ENCODE peak calls at places on chromosomes 2 and 18, in eight cellular contexts. One of them, this sample, is unnamed. For H3K4me1, the result is how much of the 10 kb centered on the place peaks cover.

GRCh38 chr2:149858214-149858613 is 270.6 kb upstream of the MMADHC start:
- DNase-seq in trophoblast cell: no peak
- DNase-seq in neuronal stem cell: no peak
- DNase-seq in psoas muscle: no peak
- DNase-seq in left ventricle myocardium inferior: no peak
- DNase-seq in cardiac muscle cell: no peak
- DNase-seq in heart left ventricle: no peak
- DNase-seq in mucosa of descending colon: no peak
- DNase-seq in this sample: no peak

GRCh38 chr18:41714872-41715271 is 240.2 kb upstream of the PIK3C3 start:
- DNase-seq in trophoblast cell: no peak
- DNase-seq in mucosa of descending colon: no peak
- DNase-seq in heart left ventricle: no peak
- DNase-seq in psoas muscle: no peak
- DNase-seq in left ventricle myocardium inferior: no peak
- DNase-seq in neuronal stem cell: no peak
- DNase-seq in cardiac muscle cell: peak
- DNase-seq in this sample: no peak

GRCh38 chr18:58202406-58202730 is 158.3 kb downstream of the NEDD4L start:
- DNase-seq in trophoblast cell: peak
- DNase-seq in heart left ventricle: no peak
- DNase-seq in cardiac muscle cell: no peak
- DNase-seq in psoas muscle: no peak
- DNase-seq in left ventricle myocardium inferior: no peak
- DNase-seq in neuronal stem cell: no peak
- DNase-seq in mucosa of descending colon: no peak
- DNase-seq in this sample: no peak

GRCh38 chr2:72576861-72577260 is 249.0 kb downstream of the EXOC6B start:
- DNase-seq in cardiac muscle cell: no peak
- DNase-seq in left ventricle myocardium inferior: no peak
- DNase-seq in neuronal stem cell: no peak
- DNase-seq in heart left ventricle: no peak
- DNase-seq in trophoblast cell: no peak
- DNase-seq in psoas muscle: no peak
- DNase-seq in mucosa of descending colon: no peak
- DNase-seq in this sample: no peak

GRCh38 chr2:42755161-42755900 is 8.6 kb downstream of the OXER1 start:
- DNase-seq in left ventricle myocardium inferior: no peak
- DNase-seq in psoas muscle: no peak
- DNase-seq in heart left ventricle: no peak
- DNase-seq in neuronal stem cell: no peak
- DNase-seq in mucosa of descending colon: peak
- DNase-seq in trophoblast cell: peak
- DNase-seq in cardiac muscle cell: no peak
- DNase-seq in this sample: no peak

GRCh38 chr2:109260886-109261700 is 132.1 kb downstream of the SH3RF3 start:
- DNase-seq in neuronal stem cell: no peak
- DNase-seq in mucosa of descending colon: no peak
- DNase-seq in heart left ventricle: no peak
- DNase-seq in cardiac muscle cell: peak
- DNase-seq in trophoblast cell: no peak
- DNase-seq in left ventricle myocardium inferior: no peak
- DNase-seq in psoas muscle: no peak
- DNase-seq in this sample: no peak

GRCh38 chr2:32947076-32947483 is 327 bp downstream of the LTBP1 start:
- DNase-seq in heart left ventricle: peak
- DNase-seq in trophoblast cell: no peak
- DNase-seq in psoas muscle: no peak
- DNase-seq in left ventricle myocardium inferior: no peak
- DNase-seq in neuronal stem cell: peak
- DNase-seq in cardiac muscle cell: no peak
- DNase-seq in mucosa of descending colon: peak
- DNase-seq in this sample: no peak

GRCh38 chr2:29802976-29803375 is 118.4 kb downstream of the ALK start:
- DNase-seq in left ventricle myocardium inferior: no peak
- DNase-seq in neuronal stem cell: no peak
- DNase-seq in mucosa of descending colon: no peak
- DNase-seq in trophoblast cell: no peak
- DNase-seq in heart left ventricle: no peak
- DNase-seq in psoas muscle: no peak
- DNase-seq in cardiac muscle cell: no peak
- DNase-seq in this sample: no peak

GRCh38 chr18:11857177-11857887 is 6.1 kb downstream of the CHMP1B start:
- DNase-seq in mucosa of descending colon: peak
- DNase-seq in trophoblast cell: peak
- DNase-seq in neuronal stem cell: peak
- DNase-seq in psoas muscle: peak
- DNase-seq in cardiac muscle cell: peak
- DNase-seq in heart left ventricle: peak
- DNase-seq in left ventricle myocardium inferior: peak
- DNase-seq in this sample: peak

GRCh38 chr18:28794459-28795245 is 617.7 kb upstream of the CDH2 start:
- DNase-seq in mucosa of descending colon: no peak
- DNase-seq in cardiac muscle cell: no peak
- DNase-seq in psoas muscle: no peak
- DNase-seq in trophoblast cell: no peak
- DNase-seq in heart left ventricle: no peak
- DNase-seq in neuronal stem cell: no peak
- DNase-seq in left ventricle myocardium inferior: no peak
- DNase-seq in this sample: no peak

GRCh38 chr18:28789460-28789859 is 612.5 kb upstream of the CDH2 start:
- DNase-seq in psoas muscle: no peak
- DNase-seq in mucosa of descending colon: no peak
- DNase-seq in heart left ventricle: no peak
- DNase-seq in cardiac muscle cell: no peak
- DNase-seq in left ventricle myocardium inferior: no peak
- DNase-seq in neuronal stem cell: no peak
- DNase-seq in trophoblast cell: no peak
- DNase-seq in this sample: no peak

GRCh38 chr18:28793911-28794310 is 617.0 kb upstream of the CDH2 start:
- DNase-seq in mucosa of descending colon: no peak
- DNase-seq in neuronal stem cell: no peak
- DNase-seq in trophoblast cell: no peak
- DNase-seq in left ventricle myocardium inferior: no peak
- DNase-seq in heart left ventricle: no peak
- DNase-seq in psoas muscle: no peak
- DNase-seq in cardiac muscle cell: no peak
- DNase-seq in this sample: no peak

GRCh38 chr18:28791101-28791500 is 614.2 kb upstream of the CDH2 start:
- DNase-seq in neuronal stem cell: no peak
- DNase-seq in psoas muscle: no peak
- DNase-seq in left ventricle myocardium inferior: no peak
- DNase-seq in trophoblast cell: no peak
- DNase-seq in mucosa of descending colon: no peak
- DNase-seq in cardiac muscle cell: no peak
- DNase-seq in heart left ventricle: no peak
- DNase-seq in this sample: no peak

DNA sequence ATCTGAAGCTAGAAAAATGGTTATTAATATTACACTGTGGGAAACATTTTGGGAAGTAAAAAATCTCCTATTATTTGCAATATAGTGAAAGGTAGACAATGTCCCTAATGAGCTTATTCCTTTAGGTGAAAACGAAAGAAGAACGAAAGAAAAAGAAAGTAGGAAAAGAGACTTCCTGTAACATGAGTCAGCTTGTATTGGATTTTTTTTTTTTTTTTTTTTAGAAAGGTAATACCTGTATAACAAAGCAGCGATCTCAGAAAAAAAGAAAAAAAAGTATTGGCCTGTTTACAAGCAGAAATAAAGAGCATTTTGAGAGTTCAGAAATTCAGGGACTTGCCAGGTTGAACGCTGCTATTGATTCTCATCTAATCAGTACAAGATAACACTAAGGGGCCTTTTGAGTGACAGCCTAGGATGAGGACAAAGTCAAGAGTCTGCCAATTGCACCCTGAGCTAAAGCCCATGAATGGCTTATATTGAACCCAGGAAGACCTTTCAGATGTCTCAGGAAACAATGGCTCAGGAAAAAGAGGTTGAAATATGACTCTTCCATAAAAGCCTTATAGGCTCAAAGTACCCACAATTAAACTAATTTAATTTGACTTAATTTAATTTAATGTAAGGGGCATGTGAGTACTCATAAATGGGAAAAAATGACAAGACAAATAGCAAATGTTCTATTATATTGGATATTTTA is 615.6 kb upstream of the CDH2 start:
- DNase-seq in trophoblast cell: no peak
- DNase-seq in heart left ventricle: no peak
- DNase-seq in neuronal stem cell: no peak
- DNase-seq in psoas muscle: no peak
- DNase-seq in cardiac muscle cell: no peak
- DNase-seq in mucosa of descending colon: no peak
- DNase-seq in left ventricle myocardium inferior: no peak
- DNase-seq in this sample: no peak
- H3K4me3 ChIP-seq in trophoblast cell: no peak
- H3K4me3 ChIP-seq in heart left ventricle: no peak
- H3K4me3 ChIP-seq in neuronal stem cell: no peak
- H3K4me3 ChIP-seq in psoas muscle: no peak
- H3K4me3 ChIP-seq in cardiac muscle cell: no peak
- H3K4me3 ChIP-seq in mucosa of descending colon: no peak
- H3K4me3 ChIP-seq in left ventricle myocardium inferior: no peak
- H3K4me3 ChIP-seq in this sample: no peak

GRCh38 chr2:219253753-219254589 is at the start of gene TUBA4A:
- DNase-seq in mucosa of descending colon: peak
- DNase-seq in left ventricle myocardium inferior: peak
- DNase-seq in neuronal stem cell: peak
- DNase-seq in heart left ventricle: peak
- DNase-seq in psoas muscle: peak
- DNase-seq in trophoblast cell: peak
- DNase-seq in cardiac muscle cell: peak
- DNase-seq in this sample: peak
- H3K4me1 ChIP-seq in mucosa of descending colon: under half
- H3K4me1 ChIP-seq in left ventricle myocardium inferior: half or more
- H3K4me1 ChIP-seq in neuronal stem cell: under half
- H3K4me1 ChIP-seq in heart left ventricle: under half
- H3K4me1 ChIP-seq in psoas muscle: under half
- H3K4me1 ChIP-seq in trophoblast cell: under half
- H3K4me1 ChIP-seq in cardiac muscle cell: under half
- H3K4me1 ChIP-seq in this sample: under half

DNA sequence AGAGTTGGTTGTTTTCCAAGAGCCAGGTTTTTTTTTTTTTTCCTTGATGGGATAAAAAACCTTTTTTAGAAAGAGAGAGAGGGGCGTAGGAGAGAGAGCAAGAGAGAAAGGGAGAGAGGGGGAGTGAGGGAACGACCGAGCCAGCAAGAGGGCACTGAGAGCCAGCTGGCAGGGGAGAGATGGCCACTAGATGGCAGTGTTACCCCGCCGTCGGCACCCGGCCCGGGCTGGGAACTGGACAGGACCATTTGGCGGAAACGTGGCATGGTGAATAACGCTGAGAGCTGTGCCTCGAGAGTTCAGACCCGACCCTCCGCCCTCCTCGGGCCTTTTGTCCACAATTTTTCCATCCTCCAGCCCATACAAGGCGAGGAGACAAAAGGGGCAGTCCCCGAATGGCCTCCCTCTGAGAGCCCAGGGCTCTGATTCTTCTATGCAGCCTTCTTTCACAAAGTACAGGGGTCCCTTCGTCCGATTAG is 286.7 kb upstream of the VRK2 start:
- DNase-seq in heart left ventricle: peak
- DNase-seq in trophoblast cell: peak
- DNase-seq in neuronal stem cell: peak
- DNase-seq in mucosa of descending colon: peak
- DNase-seq in left ventricle myocardium inferior: peak
- DNase-seq in cardiac muscle cell: peak
- DNase-seq in psoas muscle: peak
- DNase-seq in this sample: peak
- H3K4me3 ChIP-seq in heart left ventricle: peak
- H3K4me3 ChIP-seq in trophoblast cell: no peak
- H3K4me3 ChIP-seq in neuronal stem cell: no peak
- H3K4me3 ChIP-seq in mucosa of descending colon: no peak
- H3K4me3 ChIP-seq in left ventricle myocardium inferior: peak
- H3K4me3 ChIP-seq in cardiac muscle cell: no peak
- H3K4me3 ChIP-seq in psoas muscle: peak
- H3K4me3 ChIP-seq in this sample: peak

GRCh38 chr2:79393107-79393506 is 119.7 kb upstream of the CTNNA2 start:
- DNase-seq in trophoblast cell: no peak
- DNase-seq in cardiac muscle cell: no peak
- DNase-seq in psoas muscle: no peak
- DNase-seq in mucosa of descending colon: no peak
- DNase-seq in neuronal stem cell: no peak
- DNase-seq in heart left ventricle: no peak
- DNase-seq in left ventricle myocardium inferior: no peak
- DNase-seq in this sample: no peak
- H3K4me1 ChIP-seq in trophoblast cell: under half
- H3K4me1 ChIP-seq in cardiac muscle cell: under half
- H3K4me1 ChIP-seq in psoas muscle: under half
- H3K4me1 ChIP-seq in mucosa of descending colon: under half
- H3K4me1 ChIP-seq in neuronal stem cell: under half
- H3K4me1 ChIP-seq in heart left ventricle: under half
- H3K4me1 ChIP-seq in left ventricle myocardium inferior: under half
- H3K4me1 ChIP-seq in this sample: under half

GRCh38 chr2:215717627-215718412 is 282.0 kb upstream of the FN1 start:
- DNase-seq in trophoblast cell: peak
- DNase-seq in neuronal stem cell: no peak
- DNase-seq in left ventricle myocardium inferior: no peak
- DNase-seq in psoas muscle: no peak
- DNase-seq in heart left ventricle: no peak
- DNase-seq in mucosa of descending colon: no peak
- DNase-seq in cardiac muscle cell: no peak
- DNase-seq in this sample: no peak
- H3K4me3 ChIP-seq in trophoblast cell: no peak
- H3K4me3 ChIP-seq in neuronal stem cell: no peak
- H3K4me3 ChIP-seq in left ventricle myocardium inferior: no peak
- H3K4me3 ChIP-seq in psoas muscle: no peak
- H3K4me3 ChIP-seq in heart left ventricle: peak
- H3K4me3 ChIP-seq in mucosa of descending colon: no peak
- H3K4me3 ChIP-seq in cardiac muscle cell: no peak
- H3K4me3 ChIP-seq in this sample: no peak

DNA sequence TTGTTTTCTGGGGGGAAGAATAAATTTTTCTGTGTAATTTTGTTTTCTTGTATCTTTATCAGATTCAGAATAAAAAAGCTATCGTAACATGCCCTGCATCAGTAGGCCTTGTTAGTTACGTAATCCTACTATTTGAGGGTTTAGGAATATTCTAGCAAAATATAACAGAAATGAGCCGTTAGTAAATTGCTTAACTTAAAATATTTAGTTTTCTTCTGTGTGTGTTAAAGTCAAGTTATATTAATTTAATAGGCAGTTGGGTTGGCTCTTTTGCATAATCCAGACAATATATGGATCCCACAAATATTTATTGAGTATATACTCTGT is 151.7 kb downstream of the FMNL2 start:
- DNase-seq in mucosa of descending colon: no peak
- DNase-seq in cardiac muscle cell: no peak
- DNase-seq in psoas muscle: no peak
- DNase-seq in left ventricle myocardium inferior: no peak
- DNase-seq in heart left ventricle: no peak
- DNase-seq in neuronal stem cell: no peak
- DNase-seq in trophoblast cell: no peak
- DNase-seq in this sample: no peak
- H3K4me1 ChIP-seq in mucosa of descending colon: under half
- H3K4me1 ChIP-seq in cardiac muscle cell: under half
- H3K4me1 ChIP-seq in psoas muscle: half or more
- H3K4me1 ChIP-seq in left ventricle myocardium inferior: under half
- H3K4me1 ChIP-seq in heart left ventricle: under half
- H3K4me1 ChIP-seq in neuronal stem cell: half or more
- H3K4me1 ChIP-seq in trophoblast cell: under half
- H3K4me1 ChIP-seq in this sample: half or more

This sample was measured in gastrocnemius medialis.